ENCODE peak calls at places on chromosomes 4 and X, in ten cellular contexts. I is left ventricle myocardium inferior; Z is body of pancreas; E is ascending aorta; F is fibroblast of lung; U is neural progenitor cell; S is right atrium auricular region; W is A549; Y is K562; R is CD4-positive, CD25-positive, alpha-beta regulatory T cell. J is an unnamed sample.
A peak's percentile ranks its signal among the peaks of the same experiment; 100 is the strongest.

GRCh38 chrX:39619182-39620009 is 478.4 kb downstream of the BCOR start:
- DNase-seq in I (no peak), Z (peak; percentile 75), E (no peak), F (no peak), U (no peak), S (no peak), W (no peak), Y (peak; percentile 64), R (no peak), J (no peak)

GRCh38 chr4:125317526-125317880 is 2.7 kb downstream of the FAT4 start:
- DNase-seq in I (peak; percentile 41), Z (peak; percentile 15), E (peak; percentile 69), F (peak; percentile 55), U (peak; percentile 75), S (peak; percentile 76), W (peak; percentile 18), Y (no peak), R (no peak), J (peak; percentile 21)

GRCh38 chr4:40952672-40953071 is 202.9 kb downstream of the NSUN7 start:
- DNase-seq in I (no peak), Z (no peak), E (no peak), F (no peak), U (no peak), S (peak; percentile 48), W (no peak), Y (no peak), R (no peak), J (no peak)

GRCh38 chr4:122584517-122584916 is 36.3 kb downstream of the IL21 start:
- DNase-seq in I (no peak), Z (no peak), E (no peak), F (peak; percentile 84), U (no peak), S (no peak), W (no peak), Y (no peak), R (no peak), J (no peak)

GRCh38 chrX:115098897-115099296 is 81.5 kb upstream of the IL13RA2 start:
- DNase-seq in I (no peak), Z (no peak), E (no peak), F (no peak), U (no peak), S (no peak), W (no peak), Y (no peak), R (no peak), J (no peak)

GRCh38 chr4:83378426-83378825 is 43.8 kb upstream of the HPSE start:
- DNase-seq in I (no peak), Z (no peak), E (no peak), F (no peak), U (peak; percentile 45), S (no peak), W (no peak), Y (no peak), R (peak; percentile 27), J (no peak)

GRCh38 chrX:151006410-151007109 is 23.4 kb downstream of the HMGB3 start:
- DNase-seq in I (no peak), Z (no peak), E (no peak), F (no peak), U (no peak), S (no peak), W (no peak), Y (no peak), R (no peak), J (no peak)

GRCh38 chr4:89064848-89065247 is 7.9 kb upstream of the FAM13A start:
- DNase-seq in I (no peak), Z (no peak), E (no peak), F (peak; percentile 64), U (no peak), S (no peak), W (no peak), Y (no peak), R (no peak), J (no peak)

GRCh38 chr4:186627226-186627865 is 72.0 kb upstream of the MTNR1A start:
- DNase-seq in I (no peak), Z (no peak), E (no peak), F (peak; percentile 58), U (no peak), S (no peak), W (no peak), Y (no peak), R (peak; percentile 2), J (no peak)

GRCh38 chrX:10050481-10050880 is 83.3 kb downstream of the CLDN34 start:
- DNase-seq in I (peak; percentile 22), Z (no peak), E (no peak), F (peak; percentile 74), U (no peak), S (no peak), W (no peak), Y (no peak), R (no peak), J (no peak)

GRCh38 chr4:8353912-8354453 is 84.4 kb downstream of the HTRA3 start:
- DNase-seq in I (no peak), Z (peak; percentile 8), E (peak; percentile 31), F (peak; percentile 91), U (no peak), S (no peak), W (no peak), Y (no peak), R (no peak), J (peak; percentile 5)

GRCh38 chrX:7233632-7234406 is 85.9 kb upstream of the PUDP start:
- DNase-seq in I (no peak), Z (no peak), E (no peak), F (no peak), U (no peak), S (no peak), W (no peak), Y (no peak), R (no peak), J (no peak)

DNA sequence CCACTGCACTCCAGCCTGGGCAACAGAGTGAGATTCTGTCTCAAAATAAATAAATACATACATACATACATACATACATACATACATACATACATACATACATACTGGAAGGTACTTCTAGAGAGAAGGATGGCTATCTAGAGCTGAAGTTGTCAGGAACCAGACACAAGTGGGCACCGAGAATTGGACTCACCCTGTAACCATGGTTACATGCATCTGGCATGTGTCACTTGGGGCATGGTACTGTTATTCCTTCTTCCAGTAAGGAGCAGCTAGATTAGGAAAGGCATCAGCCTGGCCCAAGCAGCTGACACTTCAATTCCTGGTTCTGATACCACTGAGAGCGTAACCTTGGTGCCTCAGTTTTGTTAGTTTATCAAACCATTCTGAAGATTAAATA is 127.1 kb downstream of the SH3KBP1 start:
- DNase-seq in I (no peak), Z (no peak), E (no peak), F (peak; percentile 8), U (no peak), S (no peak), W (no peak), Y (no peak), R (no peak), J (no peak)
- H3K27ac ChIP-seq in I (no peak overlapping the region), Z (no peak overlapping the region), E (no peak overlapping the region), F (no peak overlapping the region), U (no peak overlapping the region), S (no peak overlapping the region), W (no peak overlapping the region), Y (no peak overlapping the region), R (peak overlapping the region; percentile 41), J (no peak overlapping the region)

DNA sequence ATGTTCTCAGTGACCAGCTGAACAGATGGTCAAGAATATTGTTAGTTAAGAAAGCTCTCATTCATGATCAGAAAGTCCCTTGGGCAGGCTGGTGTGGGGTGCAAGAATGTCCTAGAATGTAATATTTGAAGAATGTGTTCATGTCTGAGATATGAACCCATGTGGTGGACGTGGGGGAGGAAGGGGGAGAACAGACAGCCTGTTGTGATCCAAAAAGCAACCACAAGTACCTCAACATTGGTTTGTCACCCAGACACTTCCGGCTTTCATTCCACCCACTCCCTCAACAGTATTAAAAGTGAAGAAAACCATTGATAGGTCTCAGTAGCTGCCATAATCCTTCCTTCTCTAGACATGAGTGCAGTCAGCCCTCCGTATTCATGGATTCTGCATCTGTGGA is 82.2 kb downstream of the MAML3 start:
- DNase-seq in I (peak; percentile 40), Z (peak; percentile 27), E (peak; percentile 71), F (peak; percentile 98), U (no peak), S (no peak), W (no peak), Y (no peak), R (peak; percentile 63), J (peak; percentile 33)
- H3K4me3 ChIP-seq in I (no peak overlapping the region), Z (no peak overlapping the region), E (no peak overlapping the region), F (no peak overlapping the region), U (no peak overlapping the region), S (no peak overlapping the region), W (no peak overlapping the region), Y (no peak overlapping the region), R (peak overlapping the region; percentile 67), J (no peak overlapping the region)

GRCh38 chrX:8632949-8633348 is 99.0 kb downstream of the ANOS1 start:
- DNase-seq in I (no peak), Z (no peak), E (no peak), F (peak; percentile 36), U (peak; percentile 7), S (no peak), W (no peak), Y (no peak), R (no peak), J (no peak)
- H3K27ac ChIP-seq in I (no peak overlapping the region), Z (no peak overlapping the region), E (no peak overlapping the region), F (no peak overlapping the region), U (no peak overlapping the region), S (no peak overlapping the region), W (no peak overlapping the region), Y (no peak overlapping the region), R (no peak overlapping the region), J (no peak overlapping the region)

GRCh38 chr4:110639207-110640092 is 16.6 kb upstream of the PITX2 start:
- DNase-seq in I (no peak), Z (no peak), E (no peak), F (no peak), U (peak; percentile 83), S (no peak), W (no peak), Y (no peak), R (no peak), J (no peak)
- H3K4me3 ChIP-seq in I (no peak overlapping the region), Z (no peak overlapping the region), E (no peak overlapping the region), F (no peak overlapping the region), U (peak overlapping the region; percentile 29), S (no peak overlapping the region), W (no peak overlapping the region), Y (no peak overlapping the region), R (no peak overlapping the region), J (no peak overlapping the region)

GRCh38 chr4:148271166-148271565 is 171.0 kb downstream of the NR3C2 start:
- DNase-seq in I (no peak), Z (no peak), E (no peak), F (no peak), U (no peak), S (no peak), W (no peak), Y (no peak), R (no peak), J (no peak)
- H3K27ac ChIP-seq in I (peak overlapping the region; percentile 34), Z (no peak overlapping the region), E (no peak overlapping the region), F (no peak overlapping the region), U (no peak overlapping the region), S (no peak overlapping the region), W (no peak overlapping the region), Y (no peak overlapping the region), R (no peak overlapping the region), J (no peak overlapping the region)

DNA sequence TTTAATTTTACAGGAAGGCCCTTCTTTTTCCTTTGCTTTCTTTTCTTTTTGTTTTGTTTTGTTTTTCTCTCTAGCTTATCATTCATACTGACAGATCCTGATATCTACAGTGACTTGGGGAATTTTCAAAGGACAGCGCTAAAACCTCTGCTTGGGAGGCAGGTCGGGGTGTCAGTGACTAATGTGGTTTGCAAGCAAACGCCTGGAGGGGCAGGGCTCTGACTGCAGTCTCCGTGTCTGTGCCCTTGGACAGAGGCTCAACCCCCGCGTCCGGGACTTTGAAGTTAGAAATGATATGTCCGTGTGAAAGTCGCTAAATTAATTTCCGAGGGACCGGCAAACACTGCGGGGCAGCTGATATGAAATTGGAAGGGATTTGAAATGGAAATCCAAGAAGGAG is 312.5 kb downstream of the DHRSX start:
- DNase-seq in I (no peak), Z (no peak), E (no peak), F (no peak), U (no peak), S (no peak), W (no peak), Y (peak; percentile 12), R (no peak), J (no peak)
- H3K4me3 ChIP-seq in I (no peak overlapping the region), Z (no peak overlapping the region), E (no peak overlapping the region), F (no peak overlapping the region), U (no peak overlapping the region), S (no peak overlapping the region), W (no peak overlapping the region), Y (peak overlapping the region; percentile 11), R (no peak overlapping the region), J (no peak overlapping the region)